ENCODE peak calls at places on chromosome 22, in six cellular contexts. I is stimulated activated CD8-positive, alpha-beta memory T cell treated with anti-CD3 and anti-CD28 coated beads, Interleukin-7, amount 100 ng/mL, for 48 hours; T is fibroblast of the aortic adventitia; D is C1 segment of cervical spinal cord; J is body of pancreas; H is activated CD8-positive, alpha-beta memory T cell treated with anti-CD3 and anti-CD28 coated beads for 48 hours. G is an unnamed sample.

GRCh38 chr22:17198188-17199130 is 20.8 kb downstream of the ADA2 start:
- DNase-seq in J (peak; percentile 26), I (no peak), H (no peak), T (peak; percentile 9), D (peak; percentile 47), G (peak; percentile 18)

GRCh38 chr22:45600791-45601730 is 70.6 kb upstream of the ATXN10 start:
- DNase-seq in H (no peak), D (no peak), T (peak; percentile 72), J (peak; percentile 26), I (no peak), G (no peak)

GRCh38 chr22:19597399-19597735 is 73.2 kb upstream of the CLDN5 start:
- DNase-seq in D (no peak), I (no peak), J (no peak), H (no peak), T (no peak), G (no peak)

GRCh38 chr22:50469377-50470305 is 5.2 kb downstream of the SBF1 start:
- DNase-seq in D (peak; percentile 46), H (peak; percentile 81), J (peak; percentile 80), T (no peak), I (peak; percentile 96), G (peak; percentile 51)

GRCh38 chr22:17222503-17222902 is 3.3 kb upstream of the ADA2 start:
- DNase-seq in T (no peak), D (no peak), H (no peak), I (no peak), J (no peak), G (no peak)

GRCh38 chr22:42296381-42296853 is 26.0 kb upstream of the TCF20 start:
- DNase-seq in I (no peak), H (no peak), J (no peak), T (no peak), D (peak; percentile 50), G (no peak)

GRCh38 chr22:21568207-21569075 is 927 bp downstream of the UBE2L3 start:
- DNase-seq in J (peak; percentile 17), T (peak; percentile 37), H (no peak), I (no peak), D (peak; percentile 41), G (peak; percentile 22)

GRCh38 chr22:44752285-44753188 is at the start of gene ARHGAP8:
- DNase-seq in J (peak; percentile 75), D (no peak), T (no peak), I (no peak), H (no peak), G (no peak)

GRCh38 chr22:39522567-39523300 is 2.4 kb downstream of the ATF4 start:
- DNase-seq in D (peak; percentile 56), I (no peak), J (peak; percentile 72), T (peak; percentile 73), H (no peak), G (peak; percentile 57)

GRCh38 chr22:48627203-48627602 is 1200.5 kb downstream of the BRD1 start:
- DNase-seq in J (no peak), H (no peak), I (no peak), D (no peak), T (no peak), G (no peak)

GRCh38 chr22:29816539-29816938 is 21.5 kb downstream of the ASCC2 start:
- DNase-seq in D (peak; percentile 60), H (no peak), J (no peak), I (no peak), T (peak; percentile 40), G (no peak)

GRCh38 chr22:17116931-17117330 is 4.2 kb downstream of the TMEM121B start:
- DNase-seq in D (no peak), I (no peak), H (no peak), T (no peak), J (no peak), G (no peak)